ENCODE peak calls at places on chromosomes 13 and 19, in eight cellular contexts. G is effector memory CD4-positive, alpha-beta T cell; B is adipocyte; K is dorsolateral prefrontal cortex; Y is mesendoderm; W is neural progenitor cell; P is aorta; H is esophagus squamous epithelium. D is an unnamed sample.

GRCh38 chr13:72886272-72887062 is 104.5 kb downstream of the PIBF1 start:
- DNase-seq in G (no peak), B (peak; percentile 47), K (no peak), Y (no peak), W (no peak), P (no peak), H (no peak), D (no peak)

GRCh38 chr13:111792956-111793355 is 274.0 kb upstream of the SOX1 start:
- DNase-seq in G (no peak), B (no peak), K (no peak), Y (no peak), W (no peak), P (no peak), H (no peak), D (no peak)

GRCh38 chr19:17718988-17719711 is at the start of gene MAP1S:
- DNase-seq in G (peak; percentile 42), B (peak; percentile 80), K (peak; percentile 44), Y (peak; percentile 86), W (peak; percentile 96), P (peak; percentile 88), H (no peak), D (no peak)

GRCh38 chr13:113800576-113800926 is 41.5 kb downstream of the TMEM255B start:
- DNase-seq in G (no peak), B (no peak), K (no peak), Y (no peak), W (no peak), P (peak; percentile 56), H (no peak), D (no peak)

GRCh38 chr19:13979224-13979623 is 26.9 kb downstream of the RFX1 start:
- DNase-seq in G (no peak), B (no peak), K (no peak), Y (peak; percentile 56), W (peak; percentile 27), P (peak; percentile 70), H (no peak), D (no peak)

GRCh38 chr19:33064117-33064777 is 441 bp downstream of the RHPN2 start:
- DNase-seq in G (no peak), B (peak; percentile 41), K (no peak), Y (peak; percentile 45), W (no peak), P (no peak), H (no peak), D (no peak)

GRCh38 chr13:113603116-113603710 is 18.7 kb downstream of the TFDP1 start:
- DNase-seq in G (no peak), B (no peak), K (no peak), Y (no peak), W (no peak), P (no peak), H (no peak), D (no peak)

GRCh38 chr13:33497146-33497845 is 211.7 kb upstream of the STARD13 start:
- DNase-seq in G (no peak), B (peak; percentile 49), K (no peak), Y (no peak), W (no peak), P (no peak), H (no peak), D (no peak)

GRCh38 chr13:93450226-93450625 is 223.6 kb downstream of the GPC6 start:
- DNase-seq in G (no peak), B (peak; percentile 55), K (no peak), Y (no peak), W (no peak), P (no peak), H (no peak), D (peak; percentile 26)

GRCh38 chr19:50486823-50487515 is 10.3 kb upstream of the GARIN5A start:
- DNase-seq in G (peak; percentile 28), B (no peak), K (peak; percentile 77), Y (peak; percentile 95), W (peak; percentile 68), P (peak; percentile 74), H (no peak), D (no peak)

GRCh38 chr19:15468675-15469512 is 4.5 kb upstream of the RASAL3 start:
- DNase-seq in G (no peak), B (no peak), K (no peak), Y (no peak), W (no peak), P (no peak), H (no peak), D (no peak)

GRCh38 chr19:42074513-42075363 is 1.2 kb upstream of the ZNF574 start:
- DNase-seq in G (no peak), B (peak; percentile 39), K (peak; percentile 13), Y (no peak), W (no peak), P (no peak), H (no peak), D (no peak)

GRCh38 chr13:26971990-26972888 is 199.4 kb downstream of the USP12 start:
- DNase-seq in G (no peak), B (no peak), K (no peak), Y (peak; percentile 84), W (peak; percentile 58), P (peak; percentile 39), H (no peak), D (no peak)

GRCh38 chr13:28059214-28059613 is 41.2 kb downstream of the FLT3 start:
- DNase-seq in G (peak; percentile 11), B (peak; percentile 11), K (no peak), Y (peak; percentile 72), W (peak; percentile 62), P (no peak), H (no peak), D (no peak)

GRCh38 chr19:34336781-34337271 is 28.2 kb upstream of the GPI start:
- DNase-seq in G (peak; percentile 27), B (peak; percentile 79), K (no peak), Y (peak; percentile 33), W (peak; percentile 56), P (no peak), H (no peak), D (no peak)

GRCh38 chr19:19274146-19274545 is 1.0 kb upstream of the TM6SF2 start:
- DNase-seq in G (no peak), B (no peak), K (no peak), Y (no peak), W (no peak), P (no peak), H (no peak), D (no peak)
- H3K27me3 ChIP-seq in G (no peaks in the 10 kb centered on the region), B (peaks cover 27% of the 10 kb centered on the region), K (no peaks in the 10 kb centered on the region), Y (no peaks in the 10 kb centered on the region), W (no peaks in the 10 kb centered on the region), P (no peaks in the 10 kb centered on the region), H (no peaks in the 10 kb centered on the region), D (no peaks in the 10 kb centered on the region)

GRCh38 chr19:29634731-29635130 is 28.6 kb downstream of the POP4 start:
- DNase-seq in G (no peak), B (no peak), K (no peak), Y (no peak), W (no peak), P (peak; percentile 7), H (no peak), D (no peak)

GRCh38 chr19:29635963-29636362 is 29.3 kb upstream of the PLEKHF1 start:
- DNase-seq in G (no peak), B (no peak), K (no peak), Y (no peak), W (no peak), P (no peak), H (no peak), D (no peak)

GRCh38 chr19:29634002-29634401 is 27.9 kb downstream of the POP4 start:
- DNase-seq in G (no peak), B (no peak), K (no peak), Y (no peak), W (no peak), P (no peak), H (no peak), D (no peak)

GRCh38 chr19:29639086-29639485 is 26.2 kb upstream of the PLEKHF1 start:
- DNase-seq in G (no peak), B (no peak), K (no peak), Y (no peak), W (no peak), P (no peak), H (no peak), D (no peak)

DNA sequence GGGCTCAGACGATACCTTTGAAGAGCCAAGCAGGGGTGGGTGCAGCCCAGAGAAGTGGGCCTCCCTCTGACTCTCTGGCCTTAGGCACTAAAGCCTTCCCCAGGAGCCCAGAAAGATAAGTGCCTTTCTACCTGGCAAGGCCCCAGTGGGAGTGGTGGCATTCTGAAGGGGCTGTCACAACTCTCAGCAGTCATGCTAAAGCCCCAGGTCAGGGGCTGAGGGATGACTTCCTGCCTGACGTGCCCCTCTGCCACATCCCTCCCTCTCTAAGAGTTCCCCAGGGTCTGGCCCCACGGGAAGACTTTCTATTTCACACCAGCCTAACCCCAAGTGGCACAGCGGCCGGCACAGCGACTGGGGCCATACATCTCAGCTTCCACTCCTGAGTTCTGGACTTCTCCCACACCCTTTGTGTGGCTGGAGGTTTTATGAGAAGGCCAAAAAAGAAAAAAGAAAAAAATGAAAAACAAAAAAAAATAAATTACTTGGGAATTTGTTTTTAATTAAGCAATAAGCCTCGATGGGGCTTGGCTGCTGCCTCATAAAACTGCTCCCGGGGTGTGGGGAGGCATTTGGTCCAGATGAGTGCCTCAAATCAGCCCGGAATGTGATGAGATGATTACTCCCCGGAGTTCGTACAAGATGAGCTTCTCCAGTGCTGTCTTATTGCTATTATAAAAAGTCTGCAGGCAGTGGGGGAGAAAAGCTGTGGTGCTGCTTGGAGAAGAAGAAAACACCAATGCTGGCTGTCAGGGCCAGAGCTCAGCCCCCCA is 28.5 kb upstream of the PLEKHF1 start:
- DNase-seq in G (no peak), B (no peak), K (no peak), Y (no peak), W (no peak), P (no peak), H (no peak), D (no peak)
- H3K27me3 ChIP-seq in G (no peaks in the 10 kb centered on the region), B (peaks cover 2% of the 10 kb centered on the region), K (no peaks in the 10 kb centered on the region), Y (no peaks in the 10 kb centered on the region), W (no peaks in the 10 kb centered on the region), P (no peaks in the 10 kb centered on the region), H (no peaks in the 10 kb centered on the region), D (peaks cover 10% of the 10 kb centered on the region)

DNA sequence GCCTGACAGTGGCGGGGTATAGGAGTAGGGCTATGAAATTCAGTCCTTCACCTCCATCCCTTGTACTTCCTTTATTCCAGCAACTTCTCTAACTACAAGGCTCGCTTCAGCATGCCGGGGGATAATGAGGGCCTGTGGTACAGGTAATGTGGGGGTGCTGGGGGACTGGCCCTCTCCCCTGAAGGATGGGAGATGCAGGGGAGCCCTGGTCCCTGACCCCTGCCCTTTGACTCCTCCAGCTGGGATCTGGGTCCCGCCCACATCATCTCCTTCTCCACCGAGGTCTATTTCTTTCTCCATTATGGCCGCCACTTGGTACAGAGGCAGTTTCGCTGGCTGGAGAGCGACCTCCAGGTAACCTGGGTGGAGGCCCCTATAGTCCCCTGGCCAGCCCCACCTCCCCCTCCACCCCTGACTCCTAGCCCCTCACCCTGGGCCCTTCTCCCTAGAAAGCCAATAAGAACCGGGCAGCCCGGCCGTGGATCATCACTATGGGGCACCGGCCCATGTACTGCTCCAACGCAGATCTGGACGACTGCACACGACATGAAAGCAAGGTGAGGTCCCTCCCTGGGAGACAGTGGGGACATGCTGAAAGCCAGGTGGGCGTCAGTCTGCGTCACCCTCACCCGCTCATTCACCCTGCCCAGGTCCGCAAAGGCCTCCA is 16.5 kb downstream of the ACP7 start:
- DNase-seq in G (no peak), B (no peak), K (no peak), Y (no peak), W (no peak), P (no peak), H (no peak), D (no peak)
- H3K27me3 ChIP-seq in G (peaks cover 9% of the 10 kb centered on the region), B (no peaks in the 10 kb centered on the region), K (peaks cover 14% of the 10 kb centered on the region), Y (no peaks in the 10 kb centered on the region), W (peaks cover 24% of the 10 kb centered on the region), P (no peaks in the 10 kb centered on the region), H (peaks cover 4% of the 10 kb centered on the region), D (peaks cover 9% of the 10 kb centered on the region)

DNA sequence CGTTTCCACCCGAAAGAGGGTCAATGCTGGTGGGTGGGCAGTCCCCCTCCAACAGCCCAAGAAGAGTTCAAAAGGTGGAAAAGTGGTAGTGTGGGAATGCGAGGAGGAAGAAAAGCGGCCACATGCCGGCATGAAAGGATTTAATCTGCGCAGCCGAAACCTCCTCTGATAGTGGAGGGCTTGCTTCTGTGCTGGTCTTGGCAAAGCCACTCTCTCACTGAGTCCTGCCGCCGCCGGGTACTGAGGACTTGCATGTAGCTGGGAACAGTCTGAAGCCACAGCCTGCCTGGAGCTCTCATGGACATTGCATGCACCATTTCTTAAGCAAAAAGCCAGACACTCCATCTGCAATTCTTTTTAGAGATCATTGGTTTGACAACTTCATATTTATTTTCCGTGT is 136.2 kb upstream of the ZNF536 start:
- DNase-seq in G (no peak), B (no peak), K (peak; percentile 69), Y (no peak), W (peak; percentile 74), P (no peak), H (no peak), D (no peak)
- H3K27me3 ChIP-seq in G (peaks cover 3% of the 10 kb centered on the region), B (peaks cover 27% of the 10 kb centered on the region), K (peaks cover 12% of the 10 kb centered on the region), Y (no peaks in the 10 kb centered on the region), W (peaks cover 21% of the 10 kb centered on the region), P (no peaks in the 10 kb centered on the region), H (no peaks in the 10 kb centered on the region), D (no peaks in the 10 kb centered on the region)